ENCODE peak calls at places on chromosomes 16 and 17, in four cellular contexts. M is A549, G is HepG2, W is H1. R is an unnamed sample.

GRCh38 chr17:73336613-73337400 is 25.0 kb upstream of the CDC42EP4 start:
- DNase-seq in M (no peak), G (no peak), W (no peak), R (no peak)

GRCh38 chr16:85491798-85492616 is 121.1 kb upstream of the GSE1 start:
- DNase-seq in M (no peak), G (peak), W (no peak), R (no peak)

GRCh38 chr16:49439676-49440075 is 66.1 kb downstream of the C16orf78 start:
- DNase-seq in M (no peak), G (no peak), W (no peak), R (no peak)

GRCh38 chr16:2163211-2163881 is 7.8 kb downstream of the TRAF7 start:
- DNase-seq in M (no peak), G (peak), W (no peak), R (no peak)

GRCh38 chr17:29388937-29389336 is 1.2 kb upstream of the TAOK1 start:
- DNase-seq in M (no peak), G (no peak), W (no peak), R (no peak)

GRCh38 chr16:28981517-28981916 is 3.3 kb upstream of the LAT start:
- DNase-seq in M (peak), G (peak), W (no peak), R (peak)

GRCh38 chr17:69335018-69335417 is 8.1 kb upstream of the ABCA5 start:
- DNase-seq in M (peak), G (peak), W (no peak), R (peak)

GRCh38 chr17:36777118-36777517 is 160.2 kb upstream of the LHX1 start:
- DNase-seq in M (no peak), G (no peak), W (no peak), R (peak)

GRCh38 chr17:41354538-41354937 is 3.9 kb upstream of the KRT33A start:
- DNase-seq in M (no peak), G (no peak), W (no peak), R (no peak)

GRCh38 chr16:3158498-3159314 is 23.9 kb downstream of the ZNF213 start:
- DNase-seq in M (peak), G (peak), W (no peak), R (peak)

GRCh38 chr17:7224661-7225111 is 4.9 kb downstream of the ACADVL start:
- DNase-seq in M (no peak), G (no peak), W (no peak), R (no peak)

GRCh38 chr17:3915642-3916012 is 638 bp downstream of the P2RX1 start:
- DNase-seq in M (no peak), G (no peak), W (no peak), R (no peak)

GRCh38 chr16:73202176-73202729 is 154.3 kb upstream of the ZFHX3 start:
- DNase-seq in M (peak), G (peak), W (no peak), R (no peak)

GRCh38 chr16:2500634-2500936 is 13.2 kb upstream of the ATP6V0C start:
- DNase-seq in M (no peak), G (no peak), W (no peak), R (no peak)

GRCh38 chr16:13984794-13985193 is 64.8 kb downstream of the ERCC4 start:
- DNase-seq in M (no peak), G (no peak), W (no peak), R (no peak)

GRCh38 chr17:66275651-66276050 is 26.8 kb upstream of the PRKCA start:
- DNase-seq in M (peak), G (peak), W (no peak), R (peak)

GRCh38 chr17:6420173-6420641 is 14.7 kb downstream of the AIPL1 start:
- DNase-seq in M (peak), G (no peak), W (no peak), R (no peak)

GRCh38 chr16:85037050-85037410 is 9.4 kb downstream of the KIAA0513 start:
- DNase-seq in M (peak), G (no peak), W (no peak), R (no peak)

GRCh38 chr16:30366511-30366910 is 3.8 kb downstream of the TBC1D10B start:
- DNase-seq in M (no peak), G (no peak), W (no peak), R (no peak)

GRCh38 chr17:41020346-41020745 is 6.7 kb downstream of the KRTAP1-5 start:
- DNase-seq in M (peak), G (peak), W (no peak), R (no peak)

GRCh38 chr16:3121843-3122467 is 9.6 kb downstream of the ZNF205 start:
- DNase-seq in M (no peak), G (no peak), W (no peak), R (no peak)

GRCh38 chr17:39603304-39604016 is 4.3 kb downstream of the NEUROD2 start:
- DNase-seq in M (no peak), G (no peak), W (no peak), R (no peak)

GRCh38 chr17:81967533-81968395 is 6.8 kb upstream of the NOTUM start:
- DNase-seq in M (peak), G (peak), W (peak), R (peak)

GRCh38 chr16:27703121-27703520 is 153.2 kb downstream of the KATNIP start:
- DNase-seq in M (no peak), G (no peak), W (no peak), R (no peak)

GRCh38 chr17:80729016-80729415 is 184.4 kb downstream of the RPTOR start:
- DNase-seq in M (no peak), G (no peak), W (no peak), R (no peak)

GRCh38 chr17:80731255-80731840 is 186.7 kb downstream of the RPTOR start:
- DNase-seq in M (no peak), G (no peak), W (no peak), R (no peak)

GRCh38 chr17:80727409-80727755 is 182.7 kb downstream of the RPTOR start:
- DNase-seq in M (no peak), G (no peak), W (no peak), R (no peak)

GRCh38 chr17:80732268-80732667 is 187.6 kb downstream of the RPTOR start:
- DNase-seq in M (no peak), G (no peak), W (no peak), R (no peak)

GRCh38 chr17:80730739-80731138 is 186.1 kb downstream of the RPTOR start:
- DNase-seq in M (no peak), G (no peak), W (no peak), R (no peak)
- TF ChIP-seq PHF8 in M (no peak), G (no peak), W (no peak), R (no peak)

DNA sequence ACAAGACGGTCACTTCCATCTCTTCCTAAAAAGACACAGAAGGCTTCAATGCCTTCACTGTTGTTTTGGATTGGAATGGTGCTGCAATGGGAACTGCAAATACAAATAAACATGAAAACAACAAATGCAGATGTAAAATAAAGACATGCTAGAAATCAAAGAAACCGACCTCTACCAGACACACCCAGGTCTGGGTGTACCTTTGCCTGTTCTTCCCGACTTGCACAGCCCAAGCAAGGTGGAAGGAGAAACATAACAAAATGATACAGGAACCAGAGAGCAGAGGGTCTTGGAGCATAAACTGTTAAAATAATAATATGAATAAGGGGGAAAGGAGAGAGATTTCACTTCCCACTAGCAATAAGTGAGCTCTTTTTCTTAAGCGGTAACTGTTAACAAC is 17.3 kb downstream of the RFFL start:
- DNase-seq in M (no peak), G (no peak), W (no peak), R (no peak)
- TF ChIP-seq PHF8 in M (no peak), G (no peak), W (no peak), R (no peak)

GRCh38 chr16:58031016-58031800 is 5.7 kb downstream of the MMP15 start:
- DNase-seq in M (no peak), G (no peak), W (no peak), R (no peak)

GRCh38 chr16:58030136-58030840 is 4.7 kb downstream of the MMP15 start:
- DNase-seq in M (no peak), G (no peak), W (no peak), R (no peak)

GRCh38 chr16:58028541-58029070 is 3.1 kb downstream of the MMP15 start:
- DNase-seq in M (no peak), G (no peak), W (no peak), R (no peak)

GRCh38 chr16:58028168-58028455 is 2.6 kb downstream of the MMP15 start:
- DNase-seq in M (no peak), G (no peak), W (no peak), R (no peak)

GRCh38 chr16:58029410-58029809 is 3.9 kb downstream of the MMP15 start:
- DNase-seq in M (no peak), G (no peak), W (no peak), R (no peak)
- TF ChIP-seq PHF8 in M (no peak), G (no peak), W (no peak), R (no peak)

DNA sequence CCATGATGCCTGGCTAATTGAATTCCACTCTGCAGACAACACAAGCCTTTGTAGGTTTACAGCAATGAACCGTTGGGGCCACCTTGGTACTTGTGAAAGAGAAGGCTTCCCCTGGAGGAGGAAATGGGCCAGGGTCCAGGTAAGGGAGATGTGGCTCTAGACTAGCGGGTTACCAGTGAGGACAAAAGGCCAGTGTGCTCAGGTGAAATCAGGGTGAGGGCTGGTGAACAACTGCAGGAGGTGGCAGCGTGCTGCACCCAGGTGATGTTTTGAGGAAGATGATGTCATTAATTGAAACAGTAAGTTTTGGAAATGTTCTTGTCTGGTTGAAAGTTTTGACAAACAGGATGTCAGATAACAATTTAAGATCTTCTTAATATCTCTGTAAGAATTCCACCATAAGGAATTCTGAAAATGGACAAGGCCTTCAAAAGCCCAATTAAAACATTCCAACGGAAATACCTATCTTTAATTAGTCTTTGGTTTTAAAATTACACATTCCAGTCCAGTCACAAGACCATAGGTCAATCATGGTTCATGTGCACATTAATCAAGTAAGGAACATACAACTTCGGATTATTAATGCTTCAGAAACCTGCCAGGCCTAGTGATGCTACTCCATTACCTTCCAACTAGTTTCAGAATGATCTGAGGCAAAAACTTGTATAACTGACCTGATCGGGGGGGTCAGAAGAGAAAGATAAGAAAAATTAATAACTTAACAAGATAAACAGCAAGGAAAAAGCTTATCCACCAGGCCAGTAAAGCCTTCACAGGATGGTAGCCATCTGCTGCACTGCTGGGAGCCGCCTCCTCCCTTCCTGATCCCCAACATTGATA is 6.4 kb downstream of the SDR42E1 start:
- DNase-seq in M (no peak), G (no peak), W (no peak), R (no peak)
- TF ChIP-seq PHF8 in M (no peak), G (no peak), W (no peak), R (no peak)

GRCh38 chr17:13421581-13421980 is 180.1 kb downstream of the HS3ST3A1 start:
- DNase-seq in M (no peak), G (no peak), W (no peak), R (no peak)

GRCh38 chr17:13429201-13429600 is 172.5 kb downstream of the HS3ST3A1 start:
- DNase-seq in M (no peak), G (no peak), W (no peak), R (no peak)

GRCh38 chr17:13425390-13425789 is 176.3 kb downstream of the HS3ST3A1 start:
- DNase-seq in M (no peak), G (no peak), W (no peak), R (no peak)

GRCh38 chr17:13428611-13429042 is 173.1 kb downstream of the HS3ST3A1 start:
- DNase-seq in M (no peak), G (no peak), W (no peak), R (no peak)

GRCh38 chr17:13426991-13427390 is 174.7 kb downstream of the HS3ST3A1 start:
- DNase-seq in M (no peak), G (no peak), W (no peak), R (no peak)
- TF ChIP-seq PHF8 in M (no peak), G (no peak), W (no peak), R (no peak)

DNA sequence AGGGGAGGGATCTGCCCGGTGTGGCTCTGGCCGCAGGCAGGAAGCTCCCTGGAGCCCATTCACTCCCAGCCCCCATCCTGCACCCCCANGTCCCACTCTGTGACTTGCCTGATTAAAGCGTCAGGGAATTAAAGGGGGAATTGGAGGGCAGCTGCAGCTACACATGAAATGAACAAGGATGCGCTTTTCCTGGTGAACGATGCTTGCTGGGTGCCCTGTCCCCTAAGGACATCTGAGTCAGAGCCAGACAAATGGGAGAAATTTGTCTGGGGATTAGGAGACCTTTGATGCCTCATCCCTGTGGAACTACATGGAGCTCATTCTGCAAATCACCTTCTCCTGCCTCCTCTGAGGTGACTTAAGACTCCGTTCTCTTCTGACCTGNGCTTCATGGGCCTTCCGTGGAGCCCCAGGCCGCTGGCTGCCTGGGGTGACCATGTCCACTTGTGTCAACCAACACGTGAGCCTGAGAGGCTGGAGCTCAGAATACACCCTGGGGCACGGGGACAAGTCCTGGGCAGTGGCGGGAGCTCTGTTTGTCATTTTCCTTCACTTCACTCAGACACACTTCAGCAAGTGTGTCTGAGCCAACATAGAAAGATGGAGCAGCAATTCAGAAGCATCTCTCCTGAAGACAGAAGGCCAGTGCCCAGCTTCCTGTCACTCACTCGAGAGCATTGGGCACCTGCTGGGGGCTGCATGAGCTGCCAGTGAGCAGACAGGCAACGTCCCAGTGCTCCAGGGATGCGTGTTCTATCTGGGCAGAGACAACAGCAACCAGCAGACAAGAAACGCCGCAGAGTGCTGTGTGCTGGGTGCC is 54.1 kb downstream of the METRNL start:
- DNase-seq in M (no peak), G (no peak), W (no peak), R (no peak)
- TF ChIP-seq PHF8 in M (no peak), G (no peak), W (no peak), R (no peak)

DNA sequence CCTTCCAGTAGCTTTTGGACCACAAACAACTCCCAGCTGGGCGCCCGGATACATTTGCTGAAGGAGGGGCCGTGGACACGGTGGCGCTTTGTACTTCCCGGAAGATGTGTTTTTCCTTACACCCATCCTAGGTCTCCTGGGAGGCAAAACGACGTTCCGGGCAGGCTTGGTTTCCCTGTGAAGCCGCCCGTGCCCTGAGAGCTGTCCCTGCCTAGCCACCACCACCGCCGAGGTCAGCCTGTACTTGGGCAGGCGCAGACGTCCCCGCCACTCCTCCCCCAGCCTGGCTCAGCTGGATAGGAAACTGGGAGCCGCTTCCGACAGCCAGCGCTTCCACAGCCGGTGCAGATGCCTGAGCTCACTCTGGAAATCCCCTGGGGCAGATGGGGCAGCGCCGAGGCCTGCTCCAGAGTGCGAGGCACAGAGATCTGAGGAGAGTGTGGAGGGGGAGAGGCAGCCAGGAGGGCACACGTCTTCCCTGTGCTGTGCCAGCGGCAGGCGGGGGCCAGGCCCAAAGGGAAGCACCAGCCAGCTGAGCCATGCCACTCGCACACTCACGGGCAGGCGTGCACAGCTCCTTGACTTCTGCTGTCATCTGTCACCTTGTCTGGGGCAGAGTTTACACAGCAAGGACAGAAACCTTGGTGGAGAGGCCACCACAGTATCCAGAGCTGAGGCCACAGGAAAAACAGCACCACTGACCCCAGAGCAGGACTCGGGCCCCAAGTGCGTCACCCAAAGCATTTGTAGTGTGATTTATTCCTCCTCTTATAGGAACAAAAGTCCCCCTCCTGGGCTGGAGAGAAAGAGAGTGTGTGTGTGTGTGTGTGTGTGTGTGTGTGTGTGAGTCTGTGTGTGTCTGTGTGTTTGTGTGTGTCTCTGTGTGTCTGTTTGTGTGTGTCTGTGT is 3.0 kb downstream of the RHBDF2 start:
- DNase-seq in M (peak), G (peak), W (no peak), R (no peak)
- TF ChIP-seq PHF8 in M (no peak), G (no peak), W (no peak), R (no peak)

R was measured in K562.